ENCODE peak calls at places on chromosomes 13 and 19, in five cellular contexts. One of them, this sample, is unnamed.

GRCh38 chr19:43524922-43525835 is 1.8 kb downstream of the ETHE1 start:
- DNase-seq in WTC11: peak
- DNase-seq in BJ: no peak
- DNase-seq in GM23338: peak
- DNase-seq in left ventricle myocardium inferior: peak
- DNase-seq in this sample: no peak

GRCh38 chr19:3369337-3370213 is 3.2 kb downstream of the NFIC start:
- DNase-seq in WTC11: no peak
- DNase-seq in BJ: no peak
- DNase-seq in GM23338: peak
- DNase-seq in left ventricle myocardium inferior: peak
- DNase-seq in this sample: no peak

GRCh38 chr19:29417048-29417447 is 108.7 kb upstream of the VSTM2B start:
- DNase-seq in WTC11: no peak
- DNase-seq in BJ: no peak
- DNase-seq in GM23338: no peak
- DNase-seq in left ventricle myocardium inferior: no peak
- DNase-seq in this sample: no peak

GRCh38 chr13:66665991-66666390 is 564.1 kb downstream of the PCDH9 start:
- DNase-seq in WTC11: peak
- DNase-seq in BJ: peak
- DNase-seq in GM23338: peak
- DNase-seq in left ventricle myocardium inferior: peak
- DNase-seq in this sample: peak

GRCh38 chr13:70311175-70311574 is 202.9 kb upstream of the KLHL1 start:
- DNase-seq in WTC11: no peak
- DNase-seq in BJ: no peak
- DNase-seq in GM23338: no peak
- DNase-seq in left ventricle myocardium inferior: no peak
- DNase-seq in this sample: no peak

GRCh38 chr19:35154535-35155406 is at the start of gene FXYD5:
- DNase-seq in WTC11: peak
- DNase-seq in BJ: no peak
- DNase-seq in GM23338: peak
- DNase-seq in left ventricle myocardium inferior: peak
- DNase-seq in this sample: peak

GRCh38 chr13:22773475-22773874 is 407.3 kb upstream of the SGCG start:
- DNase-seq in WTC11: no peak
- DNase-seq in BJ: no peak
- DNase-seq in GM23338: no peak
- DNase-seq in left ventricle myocardium inferior: no peak
- DNase-seq in this sample: no peak

GRCh38 chr13:25977216-25977615 is 74.6 kb downstream of the SHISA2 start:
- DNase-seq in WTC11: peak
- DNase-seq in BJ: no peak
- DNase-seq in GM23338: peak
- DNase-seq in left ventricle myocardium inferior: no peak
- DNase-seq in this sample: no peak

GRCh38 chr19:15169541-15170285 is 31.1 kb downstream of the NOTCH3 start:
- DNase-seq in WTC11: no peak
- DNase-seq in BJ: no peak
- DNase-seq in GM23338: no peak
- DNase-seq in left ventricle myocardium inferior: no peak
- DNase-seq in this sample: no peak

GRCh38 chr13:36131215-36131930 is at the start of gene DCLK1:
- DNase-seq in WTC11: peak
- DNase-seq in BJ: no peak
- DNase-seq in GM23338: peak
- DNase-seq in left ventricle myocardium inferior: peak
- DNase-seq in this sample: peak

GRCh38 chr19:48355555-48355954 is 8.2 kb downstream of the TMEM143 start:
- DNase-seq in WTC11: no peak
- DNase-seq in BJ: no peak
- DNase-seq in GM23338: peak
- DNase-seq in left ventricle myocardium inferior: no peak
- DNase-seq in this sample: no peak

GRCh38 chr19:5063873-5064645 is 95.1 kb downstream of the KDM4B start:
- DNase-seq in WTC11: no peak
- DNase-seq in BJ: no peak
- DNase-seq in GM23338: no peak
- DNase-seq in left ventricle myocardium inferior: no peak
- DNase-seq in this sample: no peak

GRCh38 chr19:18140473-18140872 is 12.5 kb upstream of the PIK3R2 start:
- DNase-seq in WTC11: no peak
- DNase-seq in BJ: no peak
- DNase-seq in GM23338: no peak
- DNase-seq in left ventricle myocardium inferior: no peak
- DNase-seq in this sample: no peak

GRCh38 chr13:90615767-90616166 is 731.7 kb upstream of the MIR17HG start:
- DNase-seq in WTC11: no peak
- DNase-seq in BJ: no peak
- DNase-seq in GM23338: no peak
- DNase-seq in left ventricle myocardium inferior: no peak
- DNase-seq in this sample: no peak

GRCh38 chr19:35107541-35107939 is 8.1 kb upstream of the FXYD3 start:
- DNase-seq in WTC11: no peak
- DNase-seq in BJ: no peak
- DNase-seq in GM23338: no peak
- DNase-seq in left ventricle myocardium inferior: no peak
- DNase-seq in this sample: no peak

GRCh38 chr13:30978981-30979956 is 46.8 kb downstream of the TEX26 start:
- DNase-seq in WTC11: peak
- DNase-seq in BJ: no peak
- DNase-seq in GM23338: peak
- DNase-seq in left ventricle myocardium inferior: no peak
- DNase-seq in this sample: no peak

GRCh38 chr13:105660550-105660949 is 874.9 kb downstream of the EFNB2 start:
- DNase-seq in WTC11: no peak
- DNase-seq in BJ: no peak
- DNase-seq in GM23338: no peak
- DNase-seq in left ventricle myocardium inferior: no peak
- DNase-seq in this sample: no peak

GRCh38 chr13:32496574-32497160 is 41.9 kb downstream of the N4BP2L2 start:
- DNase-seq in WTC11: no peak
- DNase-seq in BJ: no peak
- DNase-seq in GM23338: no peak
- DNase-seq in left ventricle myocardium inferior: no peak
- DNase-seq in this sample: no peak

GRCh38 chr13:113272791-113273190 is 24.2 kb upstream of the LAMP1 start:
- DNase-seq in WTC11: no peak
- DNase-seq in BJ: no peak
- DNase-seq in GM23338: no peak
- DNase-seq in left ventricle myocardium inferior: no peak
- DNase-seq in this sample: no peak

GRCh38 chr19:34806976-34807860 is 34.2 kb upstream of the ZNF599 start:
- DNase-seq in WTC11: no peak
- DNase-seq in BJ: no peak
- DNase-seq in GM23338: no peak
- DNase-seq in left ventricle myocardium inferior: no peak
- DNase-seq in this sample: no peak

GRCh38 chr19:31270897-31271568 is 78.2 kb downstream of the TSHZ3 start:
- DNase-seq in WTC11: no peak
- DNase-seq in BJ: no peak
- DNase-seq in GM23338: no peak
- DNase-seq in left ventricle myocardium inferior: no peak
- DNase-seq in this sample: no peak

GRCh38 chr13:110340812-110341444 is 33.8 kb downstream of the COL4A2 start:
- DNase-seq in WTC11: no peak
- DNase-seq in BJ: no peak
- DNase-seq in GM23338: no peak
- DNase-seq in left ventricle myocardium inferior: peak
- DNase-seq in this sample: no peak

GRCh38 chr13:33784738-33785137 is 33.2 kb upstream of the RFC3 start:
- DNase-seq in WTC11: no peak
- DNase-seq in BJ: no peak
- DNase-seq in GM23338: no peak
- DNase-seq in left ventricle myocardium inferior: no peak
- DNase-seq in this sample: no peak

GRCh38 chr13:29537736-29538624 is 57.5 kb downstream of the SLC7A1 start:
- DNase-seq in WTC11: no peak
- DNase-seq in BJ: no peak
- DNase-seq in GM23338: no peak
- DNase-seq in left ventricle myocardium inferior: no peak
- DNase-seq in this sample: no peak

GRCh38 chr19:4967738-4968461 is 1.0 kb upstream of the KDM4B start:
- DNase-seq in WTC11: no peak
- DNase-seq in BJ: no peak
- DNase-seq in GM23338: no peak
- DNase-seq in left ventricle myocardium inferior: no peak
- DNase-seq in this sample: no peak

GRCh38 chr13:48653074-48654054 is at the start of gene CYSLTR2:
- DNase-seq in WTC11: no peak
- DNase-seq in BJ: no peak
- DNase-seq in GM23338: peak
- DNase-seq in left ventricle myocardium inferior: no peak
- DNase-seq in this sample: no peak

GRCh38 chr13:27374650-27375049 is 49.8 kb upstream of the GTF3A start:
- DNase-seq in WTC11: peak
- DNase-seq in BJ: peak
- DNase-seq in GM23338: peak
- DNase-seq in left ventricle myocardium inferior: peak
- DNase-seq in this sample: peak

GRCh38 chr19:39296055-39296645 is at the start of gene IFNL1:
- DNase-seq in WTC11: no peak
- DNase-seq in BJ: no peak
- DNase-seq in GM23338: peak
- DNase-seq in left ventricle myocardium inferior: no peak
- DNase-seq in this sample: no peak

GRCh38 chr19:13827656-13828055 is 32.4 kb downstream of the ZSWIM4 start:
- DNase-seq in WTC11: no peak
- DNase-seq in BJ: no peak
- DNase-seq in GM23338: no peak
- DNase-seq in left ventricle myocardium inferior: no peak
- DNase-seq in this sample: no peak

GRCh38 chr13:41606646-41607045 is 149.3 kb downstream of the RGCC start:
- DNase-seq in WTC11: no peak
- DNase-seq in BJ: no peak
- DNase-seq in GM23338: no peak
- DNase-seq in left ventricle myocardium inferior: no peak
- DNase-seq in this sample: no peak
- TF ChIP-seq CTCF in WTC11: no peak
- TF ChIP-seq CTCF in BJ: no peak
- TF ChIP-seq CTCF in GM23338: no peak
- TF ChIP-seq CTCF in left ventricle myocardium inferior: no peak
- TF ChIP-seq CTCF in this sample: no peak

DNA sequence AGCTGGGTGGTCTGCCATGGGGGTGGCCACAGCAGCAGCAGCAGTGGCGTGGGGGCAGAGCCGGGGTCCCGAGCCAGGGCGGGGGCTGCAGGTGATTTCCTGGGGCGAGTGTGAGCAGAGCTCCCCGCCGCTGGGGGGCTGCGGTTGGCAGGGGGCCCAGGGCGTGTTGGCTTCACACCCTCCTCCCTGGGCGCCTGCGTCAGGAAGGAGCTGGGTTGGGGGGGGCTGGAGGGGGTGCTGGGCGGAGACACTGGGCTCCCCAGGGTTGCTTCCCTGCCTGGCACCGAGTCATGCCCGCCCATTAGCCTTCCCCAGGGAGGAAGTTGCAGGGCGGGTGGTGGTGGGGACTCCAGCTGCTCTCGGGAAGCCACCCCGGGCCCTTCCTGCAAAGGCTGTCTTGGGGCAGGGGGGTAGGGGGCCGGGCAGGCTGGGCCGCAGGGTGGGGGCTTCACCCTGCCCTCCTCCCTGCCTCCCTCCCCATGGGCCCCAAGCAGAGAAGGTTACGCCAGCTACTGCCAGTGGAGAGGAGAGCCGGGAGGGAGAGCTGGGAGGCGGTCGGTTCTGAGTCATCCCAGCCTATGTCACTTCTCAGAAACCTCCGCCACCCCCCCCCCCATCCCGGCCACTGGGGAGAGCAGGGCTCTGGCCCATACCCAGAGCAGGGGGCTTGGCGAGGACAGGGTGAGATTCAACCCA is 4.6 kb downstream of the MIDN start:
- DNase-seq in WTC11: no peak
- DNase-seq in BJ: peak
- DNase-seq in GM23338: no peak
- DNase-seq in left ventricle myocardium inferior: peak
- DNase-seq in this sample: peak
- TF ChIP-seq CTCF in WTC11: no peak
- TF ChIP-seq CTCF in BJ: peak
- TF ChIP-seq CTCF in GM23338: no peak
- TF ChIP-seq CTCF in left ventricle myocardium inferior: peak
- TF ChIP-seq CTCF in this sample: peak

GRCh38 chr19:19361075-19361594 is 40.5 kb downstream of the MAU2 start:
- DNase-seq in WTC11: peak
- DNase-seq in BJ: peak
- DNase-seq in GM23338: peak
- DNase-seq in left ventricle myocardium inferior: peak
- DNase-seq in this sample: peak
- TF ChIP-seq CTCF in WTC11: peak
- TF ChIP-seq CTCF in BJ: peak
- TF ChIP-seq CTCF in GM23338: peak
- TF ChIP-seq CTCF in left ventricle myocardium inferior: peak
- TF ChIP-seq CTCF in this sample: peak

DNA sequence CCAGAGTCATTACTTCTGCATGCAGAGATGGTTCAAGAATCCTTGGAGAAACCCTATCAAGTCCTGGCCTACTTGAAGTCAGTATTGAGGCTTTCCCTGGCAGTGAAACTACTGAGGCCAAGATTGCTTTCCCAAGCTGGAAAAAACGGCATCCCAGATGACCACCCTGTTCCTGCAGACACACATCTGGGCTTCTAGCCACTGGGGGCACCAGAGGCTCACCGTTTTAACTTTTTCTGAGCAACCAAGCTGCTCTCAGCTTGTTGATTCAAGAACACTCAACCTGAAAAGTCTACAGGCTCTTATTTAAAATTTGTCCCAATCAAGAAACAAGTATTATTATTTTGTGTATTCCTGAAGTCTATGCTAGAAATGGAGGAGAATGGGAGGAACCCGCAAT is 66.6 kb downstream of the SPRYD7 start:
- DNase-seq in WTC11: peak
- DNase-seq in BJ: no peak
- DNase-seq in GM23338: peak
- DNase-seq in left ventricle myocardium inferior: no peak
- DNase-seq in this sample: no peak
- TF ChIP-seq CTCF in WTC11: peak
- TF ChIP-seq CTCF in BJ: peak
- TF ChIP-seq CTCF in GM23338: peak
- TF ChIP-seq CTCF in left ventricle myocardium inferior: peak
- TF ChIP-seq CTCF in this sample: peak

GRCh38 chr19:10968527-10969081 is 7.8 kb downstream of the SMARCA4 start:
- DNase-seq in WTC11: no peak
- DNase-seq in BJ: no peak
- DNase-seq in GM23338: no peak
- DNase-seq in left ventricle myocardium inferior: no peak
- DNase-seq in this sample: no peak
- TF ChIP-seq CTCF in WTC11: no peak
- TF ChIP-seq CTCF in BJ: no peak
- TF ChIP-seq CTCF in GM23338: no peak
- TF ChIP-seq CTCF in left ventricle myocardium inferior: no peak
- TF ChIP-seq CTCF in this sample: no peak

This sample was measured in AG09319.